ENCODE peak calls at places on chromosomes 2 and 18, in five cellular contexts. J is tibial artery, M is GM12878, I is HL-60, K is brain microvascular endothelial cell. R is an unnamed sample.

GRCh38 chr18:57210101-57210661 is 63.3 kb downstream of the BOD1L2 start:
- DNase-seq in M (no peak), I (no peak), J (no peak), K (peak), R (peak)

GRCh38 chr2:205714058-205714776 is 31.9 kb downstream of the NRP2 start:
- DNase-seq in J (no peak), M (peak), K (peak), I (peak), R (no peak)

GRCh38 chr18:12422936-12423335 is 15.2 kb downstream of the PRELID3A start:
- DNase-seq in M (no peak), J (no peak), I (peak), K (no peak), R (peak)

GRCh38 chr2:110854355-110855081 is 122.1 kb downstream of the ACOXL start:
- DNase-seq in I (peak), K (no peak), J (no peak), M (no peak), R (peak)

GRCh38 chr2:169528271-169528701 is 18.8 kb downstream of the KLHL41 start:
- DNase-seq in J (peak), K (peak), M (peak), I (peak), R (peak)

GRCh38 chr18:9082763-9083510 is 19.6 kb upstream of the NDUFV2 start:
- DNase-seq in I (peak), J (no peak), K (no peak), M (peak), R (peak)

GRCh38 chr18:43934322-43935050 is 657.2 kb upstream of the SYT4 start:
- DNase-seq in I (no peak), M (no peak), J (no peak), K (no peak), R (no peak)

GRCh38 chr2:190528521-190529001 is 6.0 kb downstream of the NEMP2 start:
- DNase-seq in M (no peak), I (peak), J (no peak), K (no peak), R (peak)

GRCh38 chr2:179272406-179273192 is 8.0 kb upstream of the SESTD1 start:
- DNase-seq in I (no peak), J (no peak), K (no peak), M (no peak), R (no peak)

GRCh38 chr2:77161009-77161408 is 361.2 kb downstream of the LRRTM4 start:
- DNase-seq in I (no peak), M (no peak), J (no peak), K (no peak), R (no peak)

GRCh38 chr2:134250840-134251461 is 2.9 kb upstream of the MGAT5 start:
- DNase-seq in K (no peak), M (no peak), J (no peak), I (no peak), R (no peak)

GRCh38 chr2:193011870-193012269 is 817.1 kb upstream of the TMEFF2 start:
- DNase-seq in I (no peak), M (no peak), K (no peak), J (no peak), R (no peak)

GRCh38 chr2:26333286-26333685 is 12.7 kb upstream of the SELENOI start:
- DNase-seq in I (no peak), M (no peak), K (no peak), J (no peak), R (no peak)

GRCh38 chr18:21315741-21316187 is 73.7 kb downstream of the GREB1L start:
- DNase-seq in K (no peak), M (no peak), J (no peak), I (no peak), R (no peak)

GRCh38 chr2:232476045-232476444 is 11.6 kb downstream of the ECEL1 start:
- DNase-seq in I (no peak), K (no peak), J (peak), M (no peak), R (no peak)

DNA sequence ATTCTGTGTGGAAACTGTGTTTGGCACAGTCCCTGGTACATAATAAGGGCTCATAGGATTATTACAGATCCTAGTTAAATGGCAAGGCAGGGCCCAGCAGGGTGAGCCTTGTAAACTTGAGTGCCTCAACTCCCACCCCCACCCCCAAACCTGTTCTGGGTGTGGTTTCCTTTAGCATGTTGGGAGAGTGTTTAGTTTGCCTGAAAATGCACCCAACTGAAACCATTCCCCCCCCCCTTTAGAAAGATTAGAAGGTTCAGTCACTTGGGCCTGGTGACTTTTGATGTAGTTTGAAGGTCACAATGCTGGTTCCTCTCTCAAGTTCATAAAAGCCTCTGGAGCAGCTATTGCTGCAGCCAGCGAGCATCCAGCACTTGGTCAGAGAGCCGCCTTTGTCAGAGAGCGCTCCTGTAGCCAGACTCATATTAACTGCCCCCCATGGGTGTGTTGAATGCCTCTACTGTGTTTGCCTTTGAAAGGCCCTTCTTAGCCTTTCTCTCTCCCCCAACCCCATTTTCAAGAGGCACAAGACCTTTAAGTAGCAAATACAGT is 113.7 kb downstream of the SPTBN1 start:
- DNase-seq in M (peak), J (no peak), I (no peak), K (no peak), R (no peak)
- H3K4me3 ChIP-seq in M (peak), J (no peak), I (no peak), K (no peak), R (no peak)

GRCh38 chr2:46914578-46915230 is 902 bp downstream of the MCFD2 start:
- DNase-seq in M (no peak), J (no peak), K (no peak), I (no peak), R (no peak)

GRCh38 chr2:46913471-46914381 is 1.9 kb downstream of the MCFD2 start:
- DNase-seq in I (peak), J (peak), K (peak), M (no peak), R (no peak)

GRCh38 chr2:46915281-46915810 is at the start of gene MCFD2:
- DNase-seq in K (no peak), J (peak), I (no peak), M (no peak), R (no peak)

GRCh38 chr2:46917628-46918027 is 2.0 kb upstream of the MCFD2 start:
- DNase-seq in I (no peak), J (no peak), M (peak), K (no peak), R (no peak)

DNA sequence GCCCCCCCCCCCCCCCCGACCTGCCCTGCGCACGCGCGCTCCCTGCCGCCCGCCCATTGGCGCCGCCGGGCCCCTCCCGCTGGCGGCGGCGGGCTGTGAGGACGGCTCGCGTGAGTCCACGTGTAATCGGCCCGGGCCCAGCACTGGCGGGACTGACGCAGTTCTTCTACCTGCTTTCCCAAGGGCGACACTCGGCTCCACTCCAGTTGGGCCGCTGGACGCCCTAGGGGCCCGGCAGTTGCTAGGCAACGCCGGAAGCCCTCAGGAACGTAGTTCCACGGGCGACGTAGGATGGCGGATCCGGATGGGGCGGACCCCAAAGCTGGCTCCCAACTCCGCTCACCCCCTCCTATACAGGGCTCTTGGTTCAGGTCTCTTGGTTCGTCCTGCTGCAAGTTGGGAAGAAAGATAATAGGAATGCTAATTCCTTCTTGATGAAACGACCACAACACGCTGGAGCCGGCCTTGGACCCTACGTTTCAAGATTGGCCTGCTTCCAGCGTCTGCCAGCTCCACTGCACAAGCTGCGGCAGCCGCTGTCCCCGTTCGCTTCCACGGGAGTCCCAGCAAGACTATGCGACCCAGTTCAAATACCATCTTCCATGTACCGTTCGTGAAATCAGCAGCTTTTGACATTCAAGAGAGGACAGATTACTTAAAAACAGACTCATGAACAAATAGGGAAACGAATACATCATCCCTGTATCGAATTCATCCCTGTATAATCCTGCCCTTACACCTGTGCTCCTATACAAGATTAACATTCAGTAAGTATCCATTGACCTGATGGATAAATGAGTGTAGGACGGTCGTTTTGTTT is 415 bp upstream of the MCFD2 start:
- DNase-seq in K (peak), J (peak), I (peak), M (peak), R (peak)
- H3K27ac ChIP-seq in K (peak), J (peak), I (peak), M (peak), R (peak)

GRCh38 chr2:177211148-177211547 is 1.4 kb upstream of the HNRNPA3 start:
- DNase-seq in J (no peak), K (no peak), I (no peak), M (no peak), R (no peak)

GRCh38 chr2:177201919-177202346 is 10.7 kb upstream of the HNRNPA3 start:
- DNase-seq in I (no peak), M (no peak), K (no peak), J (no peak), R (no peak)

GRCh38 chr2:177211602-177212105 is 940 bp upstream of the HNRNPA3 start:
- DNase-seq in K (no peak), I (no peak), J (no peak), M (no peak), R (no peak)

GRCh38 chr2:177204417-177204816 is 8.2 kb upstream of the HNRNPA3 start:
- DNase-seq in M (no peak), K (no peak), J (no peak), I (no peak), R (no peak)

DNA sequence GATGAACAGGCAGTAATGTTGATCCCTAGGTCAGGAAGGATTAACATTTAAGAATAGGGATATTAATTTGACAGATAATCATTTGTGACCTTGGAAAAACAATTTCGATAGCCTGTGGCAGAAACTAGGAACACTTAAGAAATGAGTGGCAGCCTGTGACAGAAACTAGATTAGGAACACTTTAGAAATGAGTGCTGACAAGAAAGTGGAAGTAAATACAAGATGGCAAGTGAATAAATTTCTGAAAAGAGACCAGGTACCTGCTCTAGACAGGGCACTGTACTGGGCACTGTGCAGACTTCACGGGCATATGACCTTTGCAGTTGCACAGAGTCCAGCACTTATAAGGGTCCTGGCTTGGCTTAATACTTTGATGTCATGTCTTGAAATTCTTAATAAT is 5.5 kb upstream of the HNRNPA3 start:
- DNase-seq in K (no peak), I (no peak), M (peak), J (no peak), R (no peak)
- H3K4me3 ChIP-seq in K (no peak), I (no peak), M (no peak), J (no peak), R (no peak)

GRCh38 chr18:79460445-79461300 is 64.9 kb downstream of the NFATC1 start:
- DNase-seq in I (no peak), M (peak), J (no peak), K (no peak), R (no peak)

GRCh38 chr18:79457652-79458051 is 61.9 kb downstream of the NFATC1 start:
- DNase-seq in K (no peak), M (no peak), I (no peak), J (no peak), R (no peak)

GRCh38 chr18:79459946-79460345 is 64.2 kb downstream of the NFATC1 start:
- DNase-seq in J (no peak), K (no peak), M (no peak), I (no peak), R (no peak)

GRCh38 chr18:79458131-79458838 is 62.6 kb downstream of the NFATC1 start:
- DNase-seq in I (no peak), K (peak), M (no peak), J (peak), R (no peak)

GRCh38 chr18:79458917-79459803 is 63.4 kb downstream of the NFATC1 start:
- DNase-seq in I (no peak), M (no peak), J (no peak), K (no peak), R (no peak)
- H3K27ac ChIP-seq in I (no peak), M (no peak), J (peak), K (no peak), R (no peak)

GRCh38 chr2:165120740-165121467 is 82.9 kb downstream of the SCN3A start:
- DNase-seq in I (no peak), K (no peak), M (no peak), J (no peak), R (no peak)
- H3K4me3 ChIP-seq in I (no peak), K (no peak), M (no peak), J (no peak), R (no peak)

R was measured in A673.